ENCODE peak calls at places on chromosomes 4 and X, in four cellular contexts. U, K, J and B are unnamed samples.

GRCh38 chrX:132227383-132228112 is 8.3 kb upstream of the RAP2C start:
- DNase-seq in U (peak; percentile 56), K (no peak), J (peak; percentile 43), B (no peak)

GRCh38 chrX:127708155-127708554 is 344.0 kb downstream of the ACTRT1 start:
- DNase-seq in U (peak; percentile 0), K (no peak), J (no peak), B (no peak)

GRCh38 chr4:163590609-163591264 is 96.2 kb downstream of the TMA16 start:
- DNase-seq in K (no peak), J (no peak), U (no peak), B (no peak)

GRCh38 chr4:174538123-174538875 is 16.0 kb upstream of the HPGD start:
- DNase-seq in U (no peak), K (no peak), J (no peak), B (no peak)

GRCh38 chrX:33434256-33435092 is 223.1 kb upstream of the DMD start:
- DNase-seq in J (peak; percentile 2), U (peak; percentile 60), K (peak; percentile 14), B (no peak)

GRCh38 chr4:87375719-87376291 is 15.2 kb downstream of the HSD17B11 start:
- DNase-seq in K (no peak), U (peak; percentile 89), J (peak; percentile 77), B (peak; percentile 29)

GRCh38 chr4:123671633-123672404 is 275.2 kb downstream of the SPRY1 start:
- DNase-seq in K (no peak), U (no peak), J (no peak), B (no peak)

GRCh38 chr4:8916251-8916913 is 44.7 kb upstream of the HMX1 start:
- DNase-seq in U (no peak), J (no peak), K (no peak), B (no peak)

GRCh38 chrX:386768-387575 is at the start of gene PPP2R3B:
- DNase-seq in K (peak; percentile 99), U (peak; percentile 99), J (peak; percentile 88), B (peak; percentile 89)

GRCh38 chr4:5511791-5512190 is 196.6 kb downstream of the EVC2 start:
- DNase-seq in U (peak; percentile 71), J (no peak), K (no peak), B (no peak)

GRCh38 chr4:102554482-102554881 is 53.3 kb downstream of the NFKB1 start:
- DNase-seq in J (no peak), K (peak; percentile 66), U (peak; percentile 87), B (no peak)

GRCh38 chrX:73977542-73978169 is 326.3 kb upstream of the ZCCHC13 start:
- DNase-seq in J (no peak), K (no peak), U (peak; percentile 5), B (no peak)

GRCh38 chr4:141686146-141686775 is 49.9 kb downstream of the IL15 start:
- DNase-seq in U (peak; percentile 90), J (no peak), K (no peak), B (no peak)

GRCh38 chrX:155864655-155865054 is 16.5 kb upstream of the VAMP7 start:
- DNase-seq in U (peak; percentile 16), J (no peak), K (no peak), B (no peak)

GRCh38 chr4:121789470-121789869 is 11.7 kb upstream of the EXOSC9 start:
- DNase-seq in K (no peak), J (no peak), U (no peak), B (no peak)

GRCh38 chr4:99749445-99750391 is 66.9 kb upstream of the DAPP1 start:
- DNase-seq in U (no peak), K (no peak), J (no peak), B (no peak)

GRCh38 chr4:137283737-137284136 is 248.6 kb downstream of the PCDH18 start:
- DNase-seq in U (peak; percentile 64), J (no peak), K (no peak), B (no peak)

GRCh38 chr4:160835789-160836188 is 1328.0 kb downstream of the FSTL5 start:
- DNase-seq in U (no peak), K (no peak), J (no peak), B (no peak)

GRCh38 chr4:1321486-1321885 is 25.5 kb upstream of the UVSSA start:
- DNase-seq in K (no peak), J (no peak), U (no peak), B (no peak)

GRCh38 chr4:174318829-174319764 is 35.4 kb downstream of the CEP44 start:
- DNase-seq in K (no peak), U (peak; percentile 71), J (no peak), B (no peak)

GRCh38 chr4:8528713-8529112 is 51.5 kb upstream of the GPR78 start:
- DNase-seq in U (peak; percentile 65), J (no peak), K (no peak), B (no peak)

GRCh38 chr4:7159923-7160322 is 32.4 kb upstream of the SORCS2 start:
- DNase-seq in U (no peak), J (no peak), K (no peak), B (no peak)

GRCh38 chr4:7253341-7253700 is 61.0 kb downstream of the SORCS2 start:
- DNase-seq in K (no peak), J (no peak), U (no peak), B (no peak)

GRCh38 chrX:19544693-19545305 is 29.5 kb upstream of the MAP3K15 start:
- DNase-seq in U (peak; percentile 66), K (no peak), J (peak; percentile 20), B (no peak)

GRCh38 chr4:140343303-140343702 is 30.1 kb upstream of the SCOC start:
- DNase-seq in K (no peak), U (peak; percentile 28), J (no peak), B (no peak)

GRCh38 chrX:20237864-20238263 is 28.8 kb downstream of the RPS6KA3 start:
- DNase-seq in J (no peak), K (no peak), U (peak; percentile 23), B (no peak)

GRCh38 chr4:41134581-41134980 is 79.8 kb downstream of the APBB2 start:
- DNase-seq in U (peak; percentile 39), J (no peak), K (no peak), B (no peak)

GRCh38 chrX:50770702-50771101 is 43.3 kb downstream of the SHROOM4 start:
- DNase-seq in U (peak; percentile 23), J (no peak), K (no peak), B (no peak)

DNA sequence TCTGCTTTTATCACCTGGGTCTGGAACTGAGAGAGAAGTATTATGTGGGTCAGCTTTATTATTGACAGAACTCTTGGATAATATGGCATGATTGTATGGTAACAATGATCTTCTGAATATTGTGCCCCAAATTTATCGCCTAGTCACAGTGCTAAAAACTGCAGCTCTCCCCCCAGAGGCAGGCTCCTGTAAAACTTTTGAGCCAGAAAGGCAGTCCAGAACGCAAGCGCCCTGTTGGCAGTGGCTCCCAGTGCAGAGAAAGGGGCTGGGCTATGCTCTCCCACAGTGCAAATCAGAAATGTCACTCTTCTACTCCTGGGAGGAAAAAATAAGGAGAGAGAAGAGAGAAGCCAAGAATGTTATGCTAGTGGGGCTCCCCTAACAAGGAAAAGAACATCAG is 50.5 kb downstream of the HELT start:
- DNase-seq in K (no peak), U (no peak), J (no peak), B (no peak)
- TF ChIP-seq CTCF in K (peak; percentile 9), U (no peak), J (no peak), B (no peak)

DNA sequence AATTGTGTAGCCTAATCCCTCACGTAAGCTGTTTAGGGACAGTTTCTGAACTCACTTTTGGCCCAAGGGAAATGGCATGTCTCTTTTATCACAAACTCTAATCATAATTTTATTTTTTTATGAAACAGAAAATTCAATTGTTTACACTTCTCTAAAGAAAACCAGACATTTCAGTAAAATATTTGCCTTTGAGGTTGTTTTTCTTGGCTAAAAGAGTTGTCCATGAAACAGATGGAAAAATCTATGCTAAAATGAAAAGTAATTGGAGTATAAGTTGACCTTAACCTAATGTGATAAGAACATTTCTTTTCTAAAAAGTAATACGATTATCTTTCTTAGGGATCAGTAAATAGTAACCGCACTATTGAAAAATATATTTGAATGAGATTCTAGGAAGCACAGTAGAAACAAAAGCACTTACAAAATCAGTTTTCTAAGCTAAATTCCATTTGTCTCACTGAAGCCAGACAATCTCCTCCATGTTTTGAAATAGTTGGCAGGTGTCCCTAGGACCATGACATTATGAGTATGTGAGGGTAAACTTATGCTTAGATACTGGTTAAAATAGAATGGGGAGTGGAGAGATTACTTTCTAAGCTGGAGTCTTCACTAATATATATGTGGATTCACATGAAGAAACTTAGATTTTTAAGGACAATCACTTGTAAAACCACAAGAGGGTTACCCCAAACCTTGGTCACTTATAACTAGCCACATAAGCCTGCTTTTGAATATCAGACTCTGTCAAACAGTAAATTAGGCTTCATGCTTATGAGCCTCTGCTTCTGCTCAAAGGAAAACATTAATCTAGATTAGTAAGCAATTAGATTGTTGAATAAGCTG is 20.1 kb upstream of the TET2 start:
- DNase-seq in K (no peak), U (peak; percentile 74), J (no peak), B (no peak)
- H3K4me3 ChIP-seq in K (no peak overlapping the region), U (no peak overlapping the region), J (no peak overlapping the region), B (no peak overlapping the region)

DNA sequence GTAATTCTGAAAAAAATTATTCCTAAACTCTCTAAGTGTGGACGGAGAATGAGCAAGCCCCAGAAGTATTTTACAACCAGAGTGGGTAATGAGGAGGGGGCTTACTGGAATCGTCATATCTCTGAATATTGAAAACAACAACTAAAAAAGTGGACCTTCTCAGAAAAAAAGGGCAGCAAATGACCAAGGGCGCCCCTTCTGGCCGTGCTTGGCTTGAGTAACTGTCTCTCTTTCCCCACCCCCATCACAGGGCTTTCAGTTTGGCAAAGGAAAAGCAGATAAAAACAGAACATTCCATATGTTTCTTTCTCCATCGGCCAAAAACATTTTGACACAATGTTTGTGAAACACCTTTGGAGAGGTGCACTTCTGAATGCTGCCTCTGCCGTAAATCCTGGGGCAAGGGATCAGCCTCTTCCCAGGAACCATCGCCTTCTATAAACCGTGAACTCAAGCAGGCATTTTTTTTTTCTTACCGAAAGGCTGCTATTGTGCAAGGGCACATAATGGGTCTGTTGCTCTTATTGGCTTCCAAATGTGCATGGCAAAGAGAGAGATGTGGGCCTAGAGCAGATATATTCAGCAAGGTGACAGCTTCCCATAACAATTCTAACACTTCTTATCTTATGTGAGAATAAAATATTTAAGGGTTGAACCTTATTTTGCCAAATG is 115.4 kb downstream of the PARM1 start:
- DNase-seq in J (no peak), U (no peak), K (no peak), B (no peak)
- TF ChIP-seq CTCF in J (no peak), U (peak; percentile 3), K (no peak), B (peak; percentile 38)

DNA sequence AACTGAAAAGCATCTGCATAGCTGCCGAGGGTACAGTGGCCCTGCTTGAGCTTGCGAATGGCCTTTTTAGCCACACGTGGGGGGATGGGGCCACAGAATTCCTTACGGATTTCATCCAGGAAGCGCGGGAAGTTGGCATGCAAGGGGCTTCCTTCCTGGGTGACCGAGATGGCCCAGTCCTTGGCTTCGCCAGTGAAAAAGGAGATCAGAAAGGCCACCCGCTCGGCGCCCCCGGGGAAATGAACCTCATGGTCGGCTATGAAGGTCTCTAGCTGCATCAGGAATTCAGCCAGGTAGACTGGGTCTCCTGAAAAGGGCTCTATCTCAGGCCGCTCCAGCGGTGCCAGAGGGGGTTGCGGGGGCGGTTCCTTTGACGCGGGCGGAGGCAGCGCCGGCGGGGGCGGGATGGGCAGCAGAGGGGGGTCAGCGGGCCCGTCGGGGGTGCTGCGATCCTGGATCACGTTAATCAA is 918 bp downstream of the RTL5 start:
- DNase-seq in K (no peak), U (no peak), J (no peak), B (no peak)
- H3K4me3 ChIP-seq in K (peak overlapping the region; percentile 67), U (peak overlapping the region; percentile 53), J (peak overlapping the region; percentile 35), B (peak overlapping the region; percentile 50)

DNA sequence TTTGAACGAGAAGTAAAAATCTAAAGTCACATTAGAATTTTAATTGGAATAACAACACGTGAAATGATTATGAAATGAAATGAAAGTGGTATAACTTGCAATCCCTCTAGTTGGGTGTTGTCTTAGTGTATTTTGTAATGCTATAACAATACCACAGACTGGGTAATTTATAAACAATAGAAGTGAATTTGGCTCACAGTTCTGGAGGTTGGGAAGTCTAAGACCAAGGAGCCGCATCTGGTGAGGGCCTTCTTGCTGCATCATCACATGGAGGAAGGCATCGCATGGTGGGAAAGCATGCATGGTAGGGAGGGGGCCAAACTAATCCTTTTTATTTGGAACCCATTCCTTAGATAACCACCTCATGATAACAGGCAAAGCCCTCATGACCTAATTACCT is 145.2 kb upstream of the RXFP1 start:
- DNase-seq in K (no peak), J (peak; percentile 32), U (peak; percentile 53), B (no peak)
- TF ChIP-seq CTCF in K (no peak), J (no peak), U (no peak), B (no peak)